ENCODE peak calls at places on chromosomes 7 and 10, in five cellular contexts. G is GM23338, F is mucosa of descending colon, O is astrocyte of the cerebellum, X is dorsolateral prefrontal cortex. Q is an unnamed sample.

GRCh38 chr7:85065888-85066485 is 120.9 kb downstream of the SEMA3D start:
- DNase-seq in G (no peak), F (no peak), O (peak; percentile 29), X (no peak), Q (no peak)

GRCh38 chr7:158778476-158778875 is 50.8 kb downstream of the ESYT2 start:
- DNase-seq in G (no peak), F (no peak), O (no peak), X (no peak), Q (peak; percentile 63)

GRCh38 chr10:114261116-114261515 is 22.1 kb downstream of the VWA2 start:
- DNase-seq in G (no peak), F (no peak), O (peak; percentile 44), X (no peak), Q (peak; percentile 60)

GRCh38 chr10:109969907-109970306 is 37.9 kb upstream of the ADD3 start:
- DNase-seq in G (no peak), F (no peak), O (no peak), X (no peak), Q (no peak)

GRCh38 chr7:34845666-34846361 is 187.8 kb downstream of the NPSR1 start:
- DNase-seq in G (peak; percentile 24), F (no peak), O (no peak), X (no peak), Q (no peak)

GRCh38 chr10:84194424-84195043 is at the start of gene CDHR1:
- DNase-seq in G (peak; percentile 85), F (peak; percentile 84), O (no peak), X (no peak), Q (no peak)

GRCh38 chr10:122344741-122345258 is 29.7 kb upstream of the PLEKHA1 start:
- DNase-seq in G (no peak), F (peak; percentile 59), O (no peak), X (no peak), Q (no peak)

GRCh38 chr7:7159063-7159645 is 23.2 kb upstream of the C1GALT1 start:
- DNase-seq in G (no peak), F (no peak), O (no peak), X (no peak), Q (no peak)

GRCh38 chr10:97442277-97442676 is 3.5 kb downstream of the EXOSC1 start:
- DNase-seq in G (no peak), F (no peak), O (no peak), X (no peak), Q (no peak)

GRCh38 chr7:100162874-100163533 is 4.5 kb upstream of the TRAPPC14 start:
- DNase-seq in G (peak; percentile 42), F (peak; percentile 77), O (no peak), X (no peak), Q (no peak)

DNA sequence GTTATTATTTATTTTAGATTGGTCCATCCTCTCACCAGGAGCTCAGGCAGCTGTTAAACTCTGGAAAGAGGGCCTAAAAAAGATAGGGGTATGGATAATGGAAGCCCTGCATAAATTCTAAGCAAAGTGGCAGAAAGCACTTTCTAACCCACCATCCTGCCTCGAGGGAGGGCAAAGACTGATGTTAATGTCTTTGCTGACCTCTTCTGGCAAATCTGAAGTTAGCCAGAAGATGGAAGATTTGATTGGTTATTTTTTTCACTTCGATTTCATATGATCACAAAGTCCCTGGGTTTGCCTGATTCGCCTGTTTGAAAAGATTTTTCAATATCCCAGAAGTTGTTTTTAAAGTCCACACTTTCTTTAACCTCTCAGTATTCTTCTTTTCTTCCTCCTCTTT is 24.8 kb downstream of the OR9A2 start:
- DNase-seq in G (peak; percentile 42), F (no peak), O (no peak), X (no peak), Q (no peak)
- TF ChIP-seq CTCF in G (peak; percentile 53), F (no peak), O (peak; percentile 33), X (peak; percentile 26), Q (peak; percentile 36)

GRCh38 chr7:143296686-143297085 is 8.5 kb downstream of the CASP2 start:
- DNase-seq in G (no peak), F (no peak), O (no peak), X (no peak), Q (peak; percentile 14)
- H3K4me3 ChIP-seq in G (no peak overlapping the region), F (no peak overlapping the region), O (no peak overlapping the region), X (no peak overlapping the region), Q (no peak overlapping the region)

GRCh38 chr10:98486421-98486820 is 39.7 kb upstream of the HPS1 start:
- DNase-seq in G (no peak), F (no peak), O (no peak), X (no peak), Q (peak; percentile 49)

GRCh38 chr10:98489561-98490481 is 43.1 kb upstream of the HPS1 start:
- DNase-seq in G (no peak), F (no peak), O (no peak), X (no peak), Q (no peak)

GRCh38 chr10:98485959-98486358 is 39.2 kb upstream of the HPS1 start:
- DNase-seq in G (peak; percentile 6), F (no peak), O (no peak), X (no peak), Q (no peak)

GRCh38 chr10:98488669-98489430 is 42.1 kb upstream of the HPS1 start:
- DNase-seq in G (no peak), F (no peak), O (no peak), X (no peak), Q (no peak)

GRCh38 chr10:98487692-98488091 is 41.0 kb upstream of the HPS1 start:
- DNase-seq in G (no peak), F (no peak), O (no peak), X (no peak), Q (no peak)
- TF ChIP-seq CTCF in G (no peak), F (no peak), O (no peak), X (no peak), Q (no peak)

GRCh38 chr10:22325272-22325947 is 4.5 kb downstream of the BMI1 start:
- DNase-seq in G (peak; percentile 95), F (peak; percentile 80), O (no peak), X (peak; percentile 40), Q (no peak)

GRCh38 chr10:22325948-22326702 is 5.2 kb downstream of the BMI1 start:
- DNase-seq in G (peak; percentile 54), F (no peak), O (no peak), X (no peak), Q (no peak)

GRCh38 chr10:22324413-22324812 is 3.5 kb downstream of the BMI1 start:
- DNase-seq in G (no peak), F (no peak), O (no peak), X (no peak), Q (no peak)

GRCh38 chr10:22323538-22324305 is 2.8 kb downstream of the BMI1 start:
- DNase-seq in G (peak; percentile 45), F (no peak), O (no peak), X (no peak), Q (no peak)

GRCh38 chr10:22324893-22325271 is 4.0 kb downstream of the BMI1 start:
- DNase-seq in G (no peak), F (no peak), O (no peak), X (no peak), Q (no peak)
- H3K4me3 ChIP-seq in G (peak overlapping the region; percentile 55), F (peak overlapping the region; percentile 31), O (peak overlapping the region; percentile 53), X (peak overlapping the region; percentile 70), Q (peak overlapping the region; percentile 57)

GRCh38 chr7:102069913-102070629 is 216.6 kb upstream of the SH2B2 start:
- DNase-seq in G (peak; percentile 58), F (no peak), O (no peak), X (no peak), Q (no peak)
- TF ChIP-seq CTCF in G (peak; percentile 74), F (no peak), O (no peak), X (no peak), Q (no peak)

GRCh38 chr10:91164520-91165065 is 55.9 kb upstream of the PCGF5 start:
- DNase-seq in G (no peak), F (no peak), O (no peak), X (no peak), Q (no peak)
- H3K4me3 ChIP-seq in G (peak overlapping the region; percentile 70), F (no peak overlapping the region), O (peak overlapping the region; percentile 71), X (peak overlapping the region; percentile 84), Q (peak overlapping the region; percentile 67)

GRCh38 chr10:132169031-132169765 is 17.6 kb upstream of the DPYSL4 start:
- DNase-seq in G (no peak), F (no peak), O (no peak), X (no peak), Q (no peak)

GRCh38 chr10:132167976-132168375 is 18.8 kb upstream of the DPYSL4 start:
- DNase-seq in G (no peak), F (no peak), O (no peak), X (no peak), Q (no peak)

GRCh38 chr10:132170561-132171361 is 16.0 kb upstream of the DPYSL4 start:
- DNase-seq in G (no peak), F (no peak), O (no peak), X (no peak), Q (no peak)

GRCh38 chr10:132168571-132169030 is 18.1 kb upstream of the DPYSL4 start:
- DNase-seq in G (no peak), F (no peak), O (no peak), X (peak; percentile 62), Q (no peak)

DNA sequence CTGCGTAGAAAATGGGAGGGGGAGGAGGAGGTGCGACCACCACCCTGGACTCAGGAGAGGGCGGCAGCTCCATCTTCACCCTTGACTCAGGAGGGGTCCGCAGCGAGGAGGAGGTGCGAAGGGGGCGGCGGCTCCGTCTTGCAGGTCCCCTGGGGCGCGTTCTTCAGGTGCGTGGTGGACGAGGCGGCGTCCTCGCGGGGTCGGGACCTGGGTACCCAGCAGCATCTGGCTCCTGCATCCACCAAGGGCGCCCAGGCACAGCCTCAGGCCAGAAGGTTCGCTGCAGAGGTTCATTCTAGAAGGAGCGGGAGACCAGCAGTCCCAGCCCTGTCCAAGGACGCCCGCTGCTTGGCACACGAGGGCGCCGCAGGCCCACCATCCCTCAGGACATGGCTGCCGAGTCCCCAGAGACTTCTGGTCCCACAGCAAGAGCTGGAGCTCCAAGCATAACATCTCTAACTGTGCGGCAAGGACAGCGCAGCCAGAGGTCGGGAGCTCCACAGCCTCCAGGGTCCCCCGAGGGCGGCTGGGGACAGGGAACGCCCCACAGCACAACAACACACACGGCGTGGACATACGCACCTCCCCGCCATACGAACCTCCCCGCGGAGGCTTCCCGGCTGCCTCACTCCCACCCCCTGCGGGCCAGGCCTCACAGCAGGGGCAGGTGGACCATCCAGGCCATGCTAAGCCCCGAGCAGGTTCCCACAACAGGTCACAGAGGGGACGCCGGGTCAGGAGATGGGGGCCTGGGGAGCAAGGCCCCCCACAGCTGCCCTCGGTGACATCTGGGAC is 16.8 kb upstream of the DPYSL4 start:
- DNase-seq in G (peak; percentile 24), F (no peak), O (no peak), X (no peak), Q (no peak)
- TF ChIP-seq CTCF in G (peak; percentile 16), F (no peak), O (no peak), X (no peak), Q (no peak)

DNA sequence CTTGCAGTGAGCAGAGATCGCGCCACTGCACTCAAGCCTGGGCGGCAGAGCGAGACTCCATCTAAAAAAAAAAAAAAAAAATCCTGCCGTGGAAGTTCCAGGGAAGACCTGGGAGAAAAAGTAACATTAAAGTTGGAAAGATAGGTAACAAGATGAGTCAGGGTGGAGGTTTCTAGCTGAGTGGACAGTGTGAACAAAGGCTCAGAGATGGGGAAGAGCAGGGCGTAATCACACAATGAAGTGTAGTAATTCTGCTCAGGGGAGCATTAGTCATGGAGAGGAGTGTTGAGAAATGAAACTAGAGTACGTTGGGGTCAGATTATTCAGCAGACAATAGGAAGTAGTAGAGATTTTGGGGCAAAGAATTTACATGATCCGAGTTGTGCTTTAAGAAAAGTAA is 21.6 kb upstream of the WASL start:
- DNase-seq in G (no peak), F (no peak), O (peak; percentile 51), X (no peak), Q (peak; percentile 18)
- H3K4me3 ChIP-seq in G (no peak overlapping the region), F (no peak overlapping the region), O (no peak overlapping the region), X (no peak overlapping the region), Q (no peak overlapping the region)